ENCODE peak calls at places on chromosome 12, in seven cellular contexts. U is heart right ventricle; X is OCI-LY7; D is body of pancreas; E is neural crest cell; B is activated CD8-positive, alpha-beta T cell treated with anti-CD3 and anti-CD28 coated beads for 36 hours; Q is HFFc6. Y is an unnamed sample.

GRCh38 chr12:89566615-89567014 is 40.8 kb upstream of the POC1B start:
- DNase-seq in U (no peak), X (no peak), Q (peak), E (no peak), D (no peak), B (peak), Y (no peak)

GRCh38 chr12:32989705-32990104 is 93.1 kb upstream of the PKP2 start:
- DNase-seq in Q (no peak), X (no peak), U (no peak), B (no peak), E (no peak), D (no peak), Y (no peak)

GRCh38 chr12:88035907-88036289 is 6.7 kb upstream of the C12orf50 start:
- DNase-seq in B (no peak), U (no peak), D (peak), X (no peak), Q (no peak), E (no peak), Y (no peak)

GRCh38 chr12:102300824-102301461 is 103.3 kb upstream of the PMCH start:
- DNase-seq in X (peak), E (no peak), D (peak), B (peak), U (no peak), Q (peak), Y (peak)

GRCh38 chr12:132456944-132457495 is 32.9 kb upstream of the FBRSL1 start:
- DNase-seq in X (no peak), B (no peak), Q (no peak), D (no peak), U (no peak), E (no peak), Y (no peak)

GRCh38 chr12:59834659-59835474 is 239.0 kb downstream of the SLC16A7 start:
- DNase-seq in X (peak), E (no peak), Q (peak), D (no peak), B (peak), U (no peak), Y (no peak)

GRCh38 chr12:104026841-104027599 is 23.0 kb downstream of the GLT8D2 start:
- DNase-seq in X (no peak), E (no peak), D (no peak), U (no peak), Q (no peak), B (no peak), Y (no peak)

GRCh38 chr12:46921048-46921753 is 95.4 kb upstream of the SLC38A4 start:
- DNase-seq in U (no peak), D (no peak), E (no peak), B (no peak), Q (peak), X (no peak), Y (no peak)

GRCh38 chr12:6241495-6241894 is 41.3 kb downstream of the CD9 start:
- DNase-seq in Q (no peak), U (peak), E (no peak), X (no peak), B (no peak), D (peak), Y (no peak)

GRCh38 chr12:104941454-104941853 is 16.6 kb downstream of the SLC41A2 start:
- DNase-seq in E (no peak), X (no peak), B (no peak), U (no peak), D (no peak), Q (no peak), Y (no peak)

GRCh38 chr12:6275609-6276246 is 34.8 kb upstream of the PLEKHG6 start:
- DNase-seq in Q (no peak), X (no peak), U (no peak), D (no peak), E (no peak), B (no peak), Y (no peak)

GRCh38 chr12:110816761-110817160 is 30.0 kb upstream of the CCDC63 start:
- DNase-seq in U (no peak), E (no peak), X (no peak), B (no peak), Q (no peak), D (no peak), Y (no peak)

GRCh38 chr12:41709463-41710285 is 435.0 kb downstream of the GXYLT1 start:
- DNase-seq in E (no peak), Q (no peak), X (no peak), B (no peak), U (no peak), D (no peak), Y (no peak)

GRCh38 chr12:24625103-24625502 is 323.8 kb downstream of the BCAT1 start:
- DNase-seq in E (no peak), Q (no peak), X (no peak), B (no peak), U (no peak), D (no peak), Y (no peak)

GRCh38 chr12:105590571-105590970 is 260.1 kb downstream of the C12orf75 start:
- DNase-seq in D (no peak), Q (peak), E (no peak), B (no peak), U (no peak), X (no peak), Y (no peak)

GRCh38 chr12:75707983-75708382 is 196.6 kb upstream of the KRR1 start:
- DNase-seq in E (no peak), D (no peak), X (no peak), B (no peak), Q (no peak), U (no peak), Y (no peak)

GRCh38 chr12:108689314-108690190 is 41.8 kb downstream of the CORO1C start:
- DNase-seq in D (no peak), U (peak), X (peak), B (peak), E (peak), Q (no peak), Y (no peak)
- TF ChIP-seq CTCF in D (no peak), U (peak), X (peak), B (no peak), E (no peak), Q (peak), Y (no peak)

GRCh38 chr12:94638521-94638920 is 11.8 kb downstream of the TMCC3 start:
- DNase-seq in X (no peak), U (no peak), B (no peak), E (no peak), Q (no peak), D (no peak), Y (no peak)
- TF ChIP-seq CTCF in X (no peak), U (no peak), B (no peak), E (no peak), Q (no peak), D (no peak), Y (no peak)

GRCh38 chr12:49671051-49671765 is 36.0 kb downstream of the FMNL3 start:
- DNase-seq in B (peak), X (peak), Q (no peak), D (no peak), E (no peak), U (no peak), Y (no peak)
- TF ChIP-seq CTCF in B (peak), X (no peak), Q (no peak), D (no peak), E (no peak), U (no peak), Y (no peak)

DNA sequence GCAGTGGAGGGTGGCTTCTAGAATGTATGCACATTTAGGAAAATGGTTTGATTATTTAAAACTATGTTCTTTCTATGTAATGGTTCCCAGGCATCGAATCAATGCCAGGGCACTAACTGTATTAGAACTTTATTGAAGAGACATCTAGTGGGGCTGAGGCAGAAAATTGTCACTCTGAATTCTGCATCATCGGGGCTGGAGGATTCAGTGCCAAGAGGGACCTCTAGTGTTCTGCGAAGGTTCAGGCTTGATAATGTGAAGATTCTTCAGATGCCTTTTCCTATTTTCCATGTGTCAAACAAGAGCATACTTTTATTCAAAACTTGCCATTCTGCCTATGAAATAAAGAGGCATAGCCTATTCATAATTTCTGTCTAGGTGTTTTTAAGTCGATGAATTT is 146.3 kb downstream of the CAND1 start:
- DNase-seq in B (peak), D (no peak), Q (peak), E (no peak), U (peak), X (peak), Y (peak)
- TF ChIP-seq CTCF in B (peak), D (no peak), Q (peak), E (peak), U (peak), X (peak), Y (no peak)

GRCh38 chr12:100404769-100405407 is 48.0 kb downstream of the SLC17A8 start:
- DNase-seq in U (no peak), Q (no peak), D (peak), E (peak), B (peak), X (peak), Y (peak)
- TF ChIP-seq CTCF in U (peak), Q (peak), D (peak), E (peak), B (peak), X (peak), Y (peak)

Y was measured in endothelial cell.